ENCODE peak calls at places on chromosomes 7 and 10, in nine cellular contexts. R is HCT116, F is prostate gland, G is K562, C is A549, H is IMR-90, L is esophagus squamous epithelium, I is sigmoid colon, U is testis. A is an unnamed sample.

GRCh38 chr7:128170461-128170860 is 70.6 kb upstream of the LEP start:
- DNase-seq in R (no peak), F (no peak), G (no peak), C (no peak), H (no peak), L (no peak), I (no peak), U (no peak), A (no peak)

GRCh38 chr10:16856092-16856491 is 38.9 kb upstream of the RSU1 start:
- DNase-seq in R (no peak), F (no peak), G (no peak), C (no peak), H (no peak), L (no peak), I (no peak), U (no peak), A (no peak)

GRCh38 chr10:35643151-35643975 is 1.3 kb upstream of the FZD8 start:
- DNase-seq in R (no peak), F (peak; percentile 44), G (peak; percentile 54), C (peak; percentile 36), H (peak; percentile 66), L (no peak), I (peak; percentile 92), U (peak; percentile 89), A (peak; percentile 90)

GRCh38 chr10:119022846-119023552 is 6.5 kb upstream of the NANOS1 start:
- DNase-seq in R (no peak), F (no peak), G (no peak), C (no peak), H (peak; percentile 58), L (no peak), I (no peak), U (no peak), A (no peak)

GRCh38 chr10:22420787-22421517 is 75.7 kb downstream of the SPAG6 start:
- DNase-seq in R (no peak), F (no peak), G (no peak), C (no peak), H (peak; percentile 16), L (no peak), I (no peak), U (no peak), A (no peak)

GRCh38 chr10:69224862-69225657 is 4.9 kb downstream of the HKDC1 start:
- DNase-seq in R (no peak), F (no peak), G (no peak), C (no peak), H (no peak), L (no peak), I (no peak), U (no peak), A (no peak)

GRCh38 chr7:69968969-69969368 is 370.7 kb downstream of the AUTS2 start:
- DNase-seq in R (no peak), F (no peak), G (no peak), C (no peak), H (no peak), L (no peak), I (no peak), U (no peak), A (no peak)

GRCh38 chr10:53598914-53599313 is 826.3 kb upstream of the MBL2 start:
- DNase-seq in R (no peak), F (no peak), G (no peak), C (no peak), H (no peak), L (no peak), I (no peak), U (no peak), A (no peak)

GRCh38 chr7:99270702-99271101 is 1.9 kb upstream of the MYH16 start:
- DNase-seq in R (no peak), F (no peak), G (no peak), C (no peak), H (no peak), L (no peak), I (no peak), U (no peak), A (no peak)

GRCh38 chr10:132590094-132590751 is 52.6 kb downstream of the INPP5A start:
- DNase-seq in R (no peak), F (no peak), G (no peak), C (no peak), H (no peak), L (no peak), I (peak; percentile 58), U (no peak), A (no peak)

GRCh38 chr7:29281782-29282541 is 87.4 kb downstream of the CHN2 start:
- DNase-seq in R (no peak), F (peak; percentile 53), G (no peak), C (no peak), H (no peak), L (no peak), I (peak; percentile 69), U (no peak), A (peak; percentile 88)

GRCh38 chr7:119105381-119105780 is 880.9 kb downstream of the ANKRD7 start:
- DNase-seq in R (no peak), F (no peak), G (no peak), C (no peak), H (no peak), L (no peak), I (no peak), U (no peak), A (no peak)

GRCh38 chr10:69801434-69802315 is at the start of gene COL13A1:
- DNase-seq in R (peak; percentile 71), F (peak; percentile 27), G (no peak), C (peak; percentile 58), H (peak; percentile 75), L (no peak), I (no peak), U (peak; percentile 18), A (peak; percentile 89)

GRCh38 chr10:11156480-11156879 is 138.8 kb downstream of the CELF2 start:
- DNase-seq in R (no peak), F (no peak), G (no peak), C (no peak), H (no peak), L (no peak), I (no peak), U (no peak), A (no peak)

GRCh38 chr10:45058992-45059561 is 58.4 kb downstream of the ZNF22 start:
- DNase-seq in R (no peak), F (no peak), G (no peak), C (no peak), H (no peak), L (no peak), I (no peak), U (no peak), A (no peak)

GRCh38 chr7:117834983-117835664 is 38.1 kb downstream of the CTTNBP2 start:
- DNase-seq in R (no peak), F (no peak), G (no peak), C (no peak), H (no peak), L (no peak), I (no peak), U (no peak), A (no peak)

GRCh38 chr10:77836299-77836820 is 90.2 kb downstream of the DLG5 start:
- DNase-seq in R (no peak), F (peak; percentile 63), G (peak; percentile 92), C (no peak), H (peak; percentile 22), L (no peak), I (no peak), U (peak; percentile 68), A (peak; percentile 79)
- TF ChIP-seq POLR2A in R (no peak), F (no peak), G (peak; percentile 88), C (no peak), H (no peak), L (peak; percentile 31), I (no peak), U (no peak), A (no peak)

DNA sequence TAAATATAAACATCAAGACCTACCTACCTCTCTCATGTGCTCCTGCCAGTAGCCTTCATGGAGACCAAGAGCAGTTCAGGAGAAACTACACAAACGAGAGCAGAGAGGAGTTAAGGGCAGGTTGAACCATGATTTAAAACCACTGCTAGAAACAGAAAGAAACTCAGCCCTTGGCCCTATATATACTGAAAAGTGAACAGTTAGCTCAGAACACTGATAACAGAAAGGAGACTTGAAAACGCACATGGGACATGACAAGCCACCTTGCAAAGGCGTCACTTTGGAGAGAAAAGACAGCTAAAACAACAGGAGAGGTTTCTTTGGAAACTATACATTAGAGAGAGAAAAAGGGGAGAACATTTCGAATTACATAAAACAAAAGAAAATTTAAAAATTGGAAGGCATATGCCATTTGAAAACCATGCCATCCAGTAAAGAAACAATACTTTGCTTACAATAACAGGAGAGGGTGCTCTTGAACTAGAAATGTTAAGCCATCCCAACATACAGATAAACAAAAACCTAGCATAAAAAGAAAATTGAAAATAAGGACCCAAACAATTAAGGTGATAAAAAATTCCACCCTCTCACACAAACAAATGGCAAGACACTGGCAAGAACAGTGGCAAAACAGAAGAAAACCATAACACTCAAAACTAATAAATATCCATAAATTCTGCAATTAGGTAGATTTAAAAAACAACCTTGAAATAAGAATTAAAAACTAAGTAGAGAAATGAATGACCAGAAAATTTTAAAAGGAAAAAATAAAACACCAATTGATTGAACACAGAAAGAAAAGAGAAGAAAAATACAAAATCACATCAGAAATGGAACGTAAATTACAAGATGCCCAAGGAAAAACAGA is 232.7 kb downstream of the IMMP2L start:
- DNase-seq in R (no peak), F (no peak), G (peak; percentile 41), C (no peak), H (peak; percentile 33), L (no peak), I (no peak), U (no peak), A (no peak)
- TF ChIP-seq CTCF in R (no peak), F (no peak), G (peak; percentile 74), C (peak; percentile 24), H (peak; percentile 47), L (peak; percentile 20), I (no peak), U (no peak), A (no peak)

DNA sequence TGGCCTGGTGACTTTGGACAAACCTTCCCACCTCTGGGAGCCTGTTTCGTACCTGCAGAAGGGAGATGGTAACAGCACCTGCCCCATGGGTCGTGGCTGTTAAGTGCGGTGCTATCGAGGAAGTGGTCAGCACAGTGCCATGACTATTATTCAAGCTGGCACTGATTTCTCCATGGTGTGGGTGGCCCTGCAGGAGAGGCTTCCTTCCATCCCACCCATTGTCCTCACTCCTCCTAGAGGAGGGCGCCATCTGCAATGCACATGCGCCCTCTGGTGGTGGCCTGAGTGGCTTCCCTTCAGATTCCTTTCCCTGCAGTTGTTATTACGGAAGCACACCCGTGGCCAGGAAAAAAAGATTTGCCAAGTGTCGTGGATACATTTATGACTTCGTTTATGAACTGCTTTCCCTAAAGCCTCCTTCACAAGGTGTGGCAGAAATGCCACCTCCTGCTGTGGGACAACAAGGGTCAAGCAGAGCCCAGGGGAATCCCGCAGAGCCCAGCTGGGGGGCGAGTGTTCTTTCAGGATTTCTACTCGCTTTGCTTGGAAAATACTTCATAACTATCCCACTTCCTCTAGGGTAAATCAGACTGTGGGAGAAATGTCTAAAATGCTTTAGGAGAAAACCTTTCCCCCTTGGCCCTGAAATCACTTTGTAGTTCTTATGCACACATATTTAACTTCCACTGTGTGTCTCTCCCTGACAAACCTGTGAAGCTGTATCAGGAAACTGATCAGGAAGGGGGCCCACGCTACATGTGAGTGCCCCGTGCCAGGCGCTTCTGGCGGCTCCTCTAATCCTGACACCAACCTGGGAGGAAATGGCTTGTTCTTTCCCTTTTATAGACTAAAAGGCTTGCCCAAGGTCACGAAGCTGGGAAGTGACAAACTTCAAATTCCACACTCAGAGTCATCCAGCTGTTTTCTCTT is 98.0 kb upstream of the ANLN start:
- DNase-seq in R (peak; percentile 59), F (peak; percentile 88), G (peak; percentile 84), C (peak; percentile 81), H (peak; percentile 83), L (peak; percentile 15), I (peak; percentile 92), U (peak; percentile 92), A (peak; percentile 97)
- H3K4me3 ChIP-seq in R (peak overlapping the region; percentile 42), F (no peak overlapping the region), G (no peak overlapping the region), C (peak overlapping the region; percentile 18), H (peak overlapping the region; percentile 4), L (peak overlapping the region; percentile 64), I (peak overlapping the region; percentile 31), U (no peak overlapping the region), A (no peak overlapping the region)

GRCh38 chr10:125849448-125849847 is 26.1 kb downstream of the BCCIP start:
- DNase-seq in R (no peak), F (no peak), G (no peak), C (no peak), H (no peak), L (no peak), I (no peak), U (peak; percentile 33), A (no peak)
- TF ChIP-seq POLR2A in R (no peak), F (no peak), G (no peak), C (no peak), H (no peak), L (no peak), I (no peak), U (no peak), A (no peak)